ENCODE peak calls at places on chromosome 4, in seven cellular contexts. One of them, this sample, is unnamed.

GRCh38 chr4:11424000-11424399 is 4.7 kb downstream of the HS3ST1 start:
- DNase-seq in IMR-90: peak
- DNase-seq in HepG2: peak
- DNase-seq in HCT116: no peak
- DNase-seq in A549: peak
- DNase-seq in H1: no peak
- DNase-seq in GM12878: no peak
- DNase-seq in this sample: peak

GRCh38 chr4:26420438-26420837 is 69.8 kb downstream of the CCKAR start:
- DNase-seq in IMR-90: peak
- DNase-seq in HepG2: no peak
- DNase-seq in HCT116: no peak
- DNase-seq in A549: no peak
- DNase-seq in H1: no peak
- DNase-seq in GM12878: no peak
- DNase-seq in this sample: no peak

GRCh38 chr4:85409251-85409650 is 65.7 kb upstream of the ARHGAP24 start:
- DNase-seq in IMR-90: no peak
- DNase-seq in HepG2: no peak
- DNase-seq in HCT116: no peak
- DNase-seq in A549: no peak
- DNase-seq in H1: no peak
- DNase-seq in GM12878: no peak
- DNase-seq in this sample: no peak

GRCh38 chr4:54661156-54661555 is 3.4 kb downstream of the KIT start:
- DNase-seq in IMR-90: peak
- DNase-seq in HepG2: no peak
- DNase-seq in HCT116: no peak
- DNase-seq in A549: no peak
- DNase-seq in H1: no peak
- DNase-seq in GM12878: no peak
- DNase-seq in this sample: no peak

GRCh38 chr4:187179086-187180070 is 455.7 kb upstream of the FAT1 start:
- DNase-seq in IMR-90: peak
- DNase-seq in HepG2: no peak
- DNase-seq in HCT116: no peak
- DNase-seq in A549: no peak
- DNase-seq in H1: no peak
- DNase-seq in GM12878: no peak
- DNase-seq in this sample: no peak

GRCh38 chr4:107863850-107864371 is 39.2 kb downstream of the SGMS2 start:
- DNase-seq in IMR-90: peak
- DNase-seq in HepG2: peak
- DNase-seq in HCT116: peak
- DNase-seq in A549: peak
- DNase-seq in H1: no peak
- DNase-seq in GM12878: no peak
- DNase-seq in this sample: no peak

GRCh38 chr4:7777017-7777710 is 162.5 kb downstream of the AFAP1 start:
- DNase-seq in IMR-90: no peak
- DNase-seq in HepG2: no peak
- DNase-seq in HCT116: no peak
- DNase-seq in A549: no peak
- DNase-seq in H1: no peak
- DNase-seq in GM12878: no peak
- DNase-seq in this sample: no peak

GRCh38 chr4:173281420-173282333 is 52.5 kb downstream of the HMGB2 start:
- DNase-seq in IMR-90: no peak
- DNase-seq in HepG2: no peak
- DNase-seq in HCT116: no peak
- DNase-seq in A549: no peak
- DNase-seq in H1: no peak
- DNase-seq in GM12878: no peak
- DNase-seq in this sample: no peak

GRCh38 chr4:153757407-153757806 is 2.4 kb downstream of the RNF175 start:
- DNase-seq in IMR-90: no peak
- DNase-seq in HepG2: no peak
- DNase-seq in HCT116: no peak
- DNase-seq in A549: no peak
- DNase-seq in H1: no peak
- DNase-seq in GM12878: no peak
- DNase-seq in this sample: no peak

DNA sequence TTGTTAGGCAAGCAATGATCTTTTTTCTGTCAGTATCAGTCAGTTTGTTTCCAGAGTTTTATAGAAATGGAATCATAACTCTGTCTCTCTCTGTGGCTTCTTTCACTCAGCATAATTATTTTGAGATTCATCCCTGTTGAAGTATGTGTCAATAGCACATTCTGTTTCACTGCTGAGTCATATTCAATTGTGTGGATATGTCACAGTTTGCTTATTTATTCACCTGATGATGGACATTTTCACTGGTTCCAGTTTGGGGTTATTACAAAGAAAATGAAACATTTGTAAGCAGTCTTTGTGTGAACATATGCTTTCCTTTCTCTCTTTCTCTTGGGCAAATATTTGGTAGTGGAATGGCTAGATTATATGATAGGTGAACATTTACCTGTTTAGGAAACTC is 10.2 kb upstream of the ZNF718 start:
- DNase-seq in IMR-90: no peak
- DNase-seq in HepG2: no peak
- DNase-seq in HCT116: no peak
- DNase-seq in A549: no peak
- DNase-seq in H1: no peak
- DNase-seq in GM12878: no peak
- DNase-seq in this sample: no peak
- TF ChIP-seq CEBPB in IMR-90: no peak
- TF ChIP-seq CEBPB in HepG2: no peak
- TF ChIP-seq CEBPB in HCT116: no peak
- TF ChIP-seq CEBPB in A549: no peak
- TF ChIP-seq CEBPB in H1: no peak
- TF ChIP-seq CEBPB in GM12878: no peak
- TF ChIP-seq CEBPB in this sample: no peak

GRCh38 chr4:184819786-184820185 is 6.0 kb downstream of the ACSL1 start:
- DNase-seq in IMR-90: no peak
- DNase-seq in HepG2: peak
- DNase-seq in HCT116: no peak
- DNase-seq in A549: no peak
- DNase-seq in H1: no peak
- DNase-seq in GM12878: no peak
- DNase-seq in this sample: no peak
- TF ChIP-seq CEBPB in IMR-90: no peak
- TF ChIP-seq CEBPB in HepG2: peak
- TF ChIP-seq CEBPB in HCT116: no peak
- TF ChIP-seq CEBPB in A549: no peak
- TF ChIP-seq CEBPB in H1: no peak
- TF ChIP-seq CEBPB in GM12878: no peak
- TF ChIP-seq CEBPB in this sample: no peak

GRCh38 chr4:83644677-83645639 is 109.0 kb downstream of the GPAT3 start:
- DNase-seq in IMR-90: peak
- DNase-seq in HepG2: peak
- DNase-seq in HCT116: peak
- DNase-seq in A549: peak
- DNase-seq in H1: no peak
- DNase-seq in GM12878: peak
- DNase-seq in this sample: peak
- TF ChIP-seq CEBPB in IMR-90: peak
- TF ChIP-seq CEBPB in HepG2: peak
- TF ChIP-seq CEBPB in HCT116: peak
- TF ChIP-seq CEBPB in A549: peak
- TF ChIP-seq CEBPB in H1: peak
- TF ChIP-seq CEBPB in GM12878: no peak
- TF ChIP-seq CEBPB in this sample: peak

DNA sequence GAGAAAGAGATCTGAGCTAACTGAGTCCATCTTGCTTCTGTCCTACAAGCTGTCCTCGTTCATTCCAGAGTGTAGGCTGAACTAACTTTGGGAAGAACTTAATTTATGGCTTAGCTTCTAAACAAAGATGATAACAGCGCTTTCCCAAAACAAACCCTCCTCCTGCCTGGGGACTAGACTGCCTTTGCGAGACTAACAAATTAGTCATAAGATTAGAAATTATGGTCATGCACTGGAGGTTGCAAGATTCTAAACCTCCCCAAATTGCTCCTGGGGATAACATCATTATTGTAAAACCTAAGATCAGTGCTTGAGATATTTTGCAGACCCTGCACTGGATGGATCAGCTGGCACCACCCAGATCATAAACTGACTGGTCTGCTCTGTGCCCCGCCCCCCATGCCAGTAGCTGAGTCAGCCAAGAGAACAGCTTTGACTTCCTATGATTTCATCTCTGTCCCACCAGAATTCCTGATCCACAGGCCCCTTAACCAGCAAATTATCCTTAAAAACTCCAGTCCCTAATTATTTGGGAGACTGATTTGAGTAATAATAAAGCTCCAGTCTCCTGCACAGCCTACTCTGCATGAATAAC is 883.3 kb downstream of the TRIML1 start:
- DNase-seq in IMR-90: peak
- DNase-seq in HepG2: no peak
- DNase-seq in HCT116: no peak
- DNase-seq in A549: no peak
- DNase-seq in H1: no peak
- DNase-seq in GM12878: no peak
- DNase-seq in this sample: no peak
- TF ChIP-seq CEBPB in IMR-90: no peak
- TF ChIP-seq CEBPB in HepG2: no peak
- TF ChIP-seq CEBPB in HCT116: no peak
- TF ChIP-seq CEBPB in A549: no peak
- TF ChIP-seq CEBPB in H1: no peak
- TF ChIP-seq CEBPB in GM12878: no peak
- TF ChIP-seq CEBPB in this sample: no peak

DNA sequence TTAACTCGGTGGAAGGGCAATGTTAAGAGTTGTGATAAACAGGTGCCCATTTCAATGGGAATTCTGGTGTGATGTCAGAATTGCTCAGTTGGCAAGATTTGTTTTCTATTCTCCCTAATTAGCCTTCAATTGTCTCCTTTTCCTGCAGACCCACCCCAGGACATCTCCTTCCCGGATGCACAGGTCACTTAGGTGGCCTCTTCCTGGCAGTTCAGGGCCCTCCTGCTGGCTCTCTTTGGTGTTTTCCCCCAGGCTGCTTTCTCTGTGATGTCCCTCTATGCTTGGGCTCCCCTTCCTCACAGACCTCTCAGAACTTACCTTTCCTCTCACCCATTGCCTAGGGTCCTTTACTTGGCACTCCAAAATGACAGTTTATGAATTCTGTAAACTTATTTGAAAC is 126.3 kb downstream of the GPAT3 start:
- DNase-seq in IMR-90: no peak
- DNase-seq in HepG2: no peak
- DNase-seq in HCT116: no peak
- DNase-seq in A549: no peak
- DNase-seq in H1: no peak
- DNase-seq in GM12878: no peak
- DNase-seq in this sample: no peak
- TF ChIP-seq CEBPB in IMR-90: no peak
- TF ChIP-seq CEBPB in HepG2: no peak
- TF ChIP-seq CEBPB in HCT116: no peak
- TF ChIP-seq CEBPB in A549: no peak
- TF ChIP-seq CEBPB in H1: no peak
- TF ChIP-seq CEBPB in GM12878: no peak
- TF ChIP-seq CEBPB in this sample: no peak

GRCh38 chr4:95867919-95868318 is 28.0 kb downstream of the PDHA2 start:
- DNase-seq in IMR-90: no peak
- DNase-seq in HepG2: no peak
- DNase-seq in HCT116: peak
- DNase-seq in A549: peak
- DNase-seq in H1: no peak
- DNase-seq in GM12878: no peak
- DNase-seq in this sample: peak

DNA sequence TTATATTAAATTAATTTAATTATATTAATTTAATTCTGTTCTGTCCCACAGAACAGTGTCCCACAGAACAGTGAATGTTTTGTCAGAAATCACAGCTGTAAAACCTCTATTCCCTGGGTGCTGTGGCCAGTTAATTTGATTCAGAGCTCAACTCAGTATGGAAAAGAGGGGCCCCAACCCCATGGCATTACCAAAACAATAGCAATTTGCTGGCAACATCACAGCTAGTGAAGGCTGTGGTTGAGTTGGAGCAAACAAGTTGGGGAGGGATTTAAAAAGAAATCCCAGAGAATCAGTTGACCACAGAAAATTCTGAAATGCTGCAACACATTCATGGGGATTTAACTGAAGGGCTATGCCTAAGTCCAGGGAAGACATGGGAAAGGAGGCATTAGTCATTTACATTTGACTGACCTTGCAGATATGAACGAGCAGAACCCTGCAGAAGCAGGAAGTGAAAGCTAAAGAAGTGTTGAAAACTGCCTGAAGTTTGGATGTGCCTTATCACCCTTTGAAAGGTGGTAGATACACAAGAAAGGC is 30.1 kb downstream of the PDHA2 start:
- DNase-seq in IMR-90: no peak
- DNase-seq in HepG2: no peak
- DNase-seq in HCT116: no peak
- DNase-seq in A549: no peak
- DNase-seq in H1: no peak
- DNase-seq in GM12878: no peak
- DNase-seq in this sample: no peak
- TF ChIP-seq CEBPB in IMR-90: no peak
- TF ChIP-seq CEBPB in HepG2: no peak
- TF ChIP-seq CEBPB in HCT116: no peak
- TF ChIP-seq CEBPB in A549: no peak
- TF ChIP-seq CEBPB in H1: no peak
- TF ChIP-seq CEBPB in GM12878: no peak
- TF ChIP-seq CEBPB in this sample: no peak

GRCh38 chr4:37715889-37716402 is 29.8 kb upstream of the RELL1 start:
- DNase-seq in IMR-90: peak
- DNase-seq in HepG2: no peak
- DNase-seq in HCT116: no peak
- DNase-seq in A549: no peak
- DNase-seq in H1: no peak
- DNase-seq in GM12878: peak
- DNase-seq in this sample: no peak
- TF ChIP-seq CEBPB in IMR-90: no peak
- TF ChIP-seq CEBPB in HepG2: no peak
- TF ChIP-seq CEBPB in HCT116: no peak
- TF ChIP-seq CEBPB in A549: no peak
- TF ChIP-seq CEBPB in H1: no peak
- TF ChIP-seq CEBPB in GM12878: no peak
- TF ChIP-seq CEBPB in this sample: no peak

DNA sequence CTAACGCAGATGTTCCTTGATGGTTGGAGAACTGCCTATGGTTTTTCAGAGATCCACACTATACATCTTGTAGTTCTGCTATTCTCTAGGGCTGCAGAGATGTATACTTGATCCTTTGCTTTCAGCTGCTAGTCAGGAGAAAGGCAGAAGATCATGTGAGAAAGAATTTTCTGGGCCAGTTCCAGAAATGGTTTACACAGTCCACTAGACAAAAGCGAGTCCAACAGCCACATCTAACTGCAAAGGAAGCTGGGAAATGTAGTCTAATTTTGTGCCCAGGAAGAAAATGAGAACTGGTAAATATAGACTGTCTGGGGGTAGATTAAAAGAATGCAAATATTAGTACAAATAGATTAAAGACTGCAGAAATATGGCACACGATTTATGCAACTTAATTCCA is 394.3 kb upstream of the SLIT2 start:
- DNase-seq in IMR-90: peak
- DNase-seq in HepG2: no peak
- DNase-seq in HCT116: no peak
- DNase-seq in A549: no peak
- DNase-seq in H1: no peak
- DNase-seq in GM12878: no peak
- DNase-seq in this sample: no peak
- TF ChIP-seq CEBPB in IMR-90: no peak
- TF ChIP-seq CEBPB in HepG2: no peak
- TF ChIP-seq CEBPB in HCT116: no peak
- TF ChIP-seq CEBPB in A549: no peak
- TF ChIP-seq CEBPB in H1: no peak
- TF ChIP-seq CEBPB in GM12878: no peak
- TF ChIP-seq CEBPB in this sample: no peak